ENCODE peak calls at places on chromosome 11, in ten cellular contexts. J is ovary; B is endothelial cell of umbilical vein; G is brain microvascular endothelial cell; H is lower lobe of right lung; F is iPS DF 6.9; Y is ascending aorta; X is fibroblast of lung; E is naive thymus-derived CD4-positive, alpha-beta T cell; M is sigmoid colon. S is an unnamed sample.

GRCh38 chr11:100592619-100593309 is 94.3 kb upstream of the ARHGAP42 start:
- DNase-seq in M (no peak), G (no peak), B (no peak), Y (no peak), X (peak; percentile 68), H (no peak), E (no peak), F (no peak), J (no peak), S (no peak)

GRCh38 chr11:75778962-75779361 is 10.4 kb downstream of the DGAT2 start:
- DNase-seq in J (no peak), B (no peak), E (no peak), H (peak; percentile 20), Y (no peak), M (no peak), X (no peak), G (no peak), F (no peak), S (no peak)

GRCh38 chr11:22938691-22939090 is 78.4 kb upstream of the CCDC179 start:
- DNase-seq in X (no peak), B (no peak), M (no peak), H (no peak), F (no peak), G (no peak), J (no peak), Y (no peak), E (no peak), S (no peak)

GRCh38 chr11:130114726-130115125 is 44.9 kb upstream of the ST14 start:
- DNase-seq in E (no peak), M (no peak), J (no peak), B (no peak), F (no peak), X (no peak), H (no peak), Y (no peak), G (no peak), S (no peak)

GRCh38 chr11:14409891-14410290 is 50.9 kb upstream of the RRAS2 start:
- DNase-seq in M (no peak), J (no peak), G (no peak), B (no peak), Y (no peak), E (no peak), X (no peak), H (no peak), F (no peak), S (no peak)

GRCh38 chr11:69051381-69052342 is 2.9 kb downstream of the TPCN2 start:
- DNase-seq in G (no peak), M (peak; percentile 75), J (no peak), X (no peak), F (no peak), E (no peak), H (no peak), Y (no peak), B (no peak), S (no peak)

GRCh38 chr11:106415510-106415909 is 338.0 kb downstream of the AASDHPPT start:
- DNase-seq in E (no peak), B (no peak), G (no peak), Y (no peak), H (no peak), J (no peak), M (no peak), F (no peak), X (no peak), S (no peak)

GRCh38 chr11:132099692-132100091 is 729.3 kb downstream of the NTM start:
- DNase-seq in X (no peak), F (no peak), B (no peak), Y (no peak), H (peak; percentile 55), G (no peak), J (no peak), M (no peak), E (no peak), S (no peak)

GRCh38 chr11:75815345-75815983 is 454 bp downstream of the UVRAG start:
- DNase-seq in Y (no peak), H (peak; percentile 76), B (peak; percentile 52), F (no peak), G (peak; percentile 25), M (peak; percentile 83), J (peak; percentile 56), E (peak; percentile 56), X (peak; percentile 24), S (no peak)

GRCh38 chr11:101862410-101863233 is 52.2 kb upstream of the CEP126 start:
- DNase-seq in M (no peak), X (peak; percentile 81), E (no peak), J (peak; percentile 36), H (no peak), Y (no peak), B (peak; percentile 71), F (no peak), G (peak; percentile 84), S (no peak)

GRCh38 chr11:37905707-37906417 is 1307.8 kb upstream of the RAG2 start:
- DNase-seq in X (no peak), H (no peak), F (no peak), B (no peak), Y (no peak), G (no peak), M (no peak), E (no peak), J (no peak), S (no peak)

DNA sequence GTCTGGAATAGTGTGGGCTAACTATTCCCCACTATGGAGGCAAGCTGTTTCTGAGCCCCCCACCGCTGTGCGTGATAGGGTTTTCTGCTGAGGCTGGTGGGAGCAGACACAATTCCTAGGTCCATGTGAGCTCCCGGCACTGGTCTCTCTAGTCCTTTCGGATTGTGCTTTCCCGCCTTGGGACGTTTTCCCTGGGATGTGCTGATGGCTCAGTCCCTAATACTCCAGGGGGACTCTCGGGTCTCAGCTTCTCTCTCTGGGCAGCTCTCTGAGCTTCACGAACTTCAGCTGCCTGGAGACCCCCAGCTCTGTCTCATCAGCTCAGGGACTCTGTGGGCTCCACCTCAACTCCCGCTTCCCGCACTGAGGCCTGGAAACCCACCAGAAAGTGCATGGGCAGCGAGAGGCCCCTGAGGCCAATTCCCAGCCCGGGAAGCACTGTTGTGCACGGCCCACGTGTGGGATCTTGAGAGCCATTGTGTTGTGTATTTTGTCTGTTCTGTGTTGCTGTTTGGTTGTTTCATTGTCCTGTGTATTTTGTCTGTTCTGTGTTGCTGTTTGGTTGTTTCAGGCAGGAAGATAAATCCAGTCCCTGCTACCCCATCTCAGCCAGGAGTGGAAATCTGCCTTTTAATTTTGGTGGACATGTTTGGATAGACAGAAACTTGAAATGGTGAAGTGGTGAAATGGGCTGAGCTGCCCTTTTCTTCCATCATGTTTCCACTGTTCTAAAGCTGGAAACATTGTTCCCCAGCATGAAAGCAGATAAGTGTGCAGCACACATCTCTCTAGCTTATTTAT is 12.7 kb upstream of the TNNT3 start:
- DNase-seq in Y (no peak), E (no peak), G (no peak), J (no peak), M (no peak), H (no peak), X (no peak), F (no peak), B (no peak), S (no peak)
- H3K27ac ChIP-seq in Y (peak overlapping the region; percentile 6), E (no peak overlapping the region), G (no peak overlapping the region), J (peak overlapping the region; percentile 49), M (peak overlapping the region; percentile 66), H (no peak overlapping the region), X (no peak overlapping the region), F (no peak overlapping the region), B (peak overlapping the region; percentile 74), S (no peak overlapping the region)

DNA sequence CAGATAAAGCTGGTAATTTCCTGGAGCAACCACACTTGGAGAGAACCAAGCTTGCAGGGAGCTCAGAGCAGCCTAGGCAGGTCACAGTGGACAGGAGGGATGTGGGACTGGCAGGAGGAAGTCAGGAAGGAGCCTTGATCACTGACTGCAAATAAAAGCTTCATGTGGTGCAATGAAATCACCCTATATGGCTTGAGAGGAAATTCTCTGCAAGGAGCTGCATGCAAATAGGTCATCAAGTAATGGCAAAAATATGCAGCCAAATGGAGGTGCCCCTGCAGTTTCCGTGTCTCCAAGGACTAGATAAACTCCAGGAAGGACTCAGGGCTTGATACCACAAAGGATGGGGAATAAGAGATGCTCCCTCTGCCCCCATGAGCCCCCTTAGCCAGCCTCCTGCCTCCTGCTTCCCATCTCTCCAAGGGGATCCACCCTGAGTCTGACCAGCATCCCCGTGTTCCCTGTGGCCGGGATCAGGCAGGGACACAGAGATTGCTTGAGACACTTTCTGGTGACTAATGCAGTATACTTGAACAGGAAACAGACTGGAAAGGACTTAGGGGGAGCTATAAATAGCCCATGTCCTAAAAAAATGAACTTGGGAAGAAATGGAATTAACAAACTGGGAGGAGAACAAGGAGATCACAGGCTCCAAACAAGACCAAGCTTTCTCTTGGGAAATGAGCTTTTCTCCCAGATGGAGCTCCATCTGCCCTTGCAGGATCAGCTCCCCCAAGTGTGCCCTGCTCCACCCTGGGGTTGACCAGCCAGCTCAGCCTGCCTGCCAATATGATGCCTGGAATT is 23.9 kb upstream of the MICAL2 start:
- DNase-seq in E (no peak), F (no peak), G (peak; percentile 95), M (peak; percentile 90), X (peak; percentile 95), H (no peak), B (peak; percentile 87), J (peak; percentile 49), Y (peak; percentile 79), S (peak; percentile 70)
- H3K4me3 ChIP-seq in E (peak overlapping the region; percentile 4), F (no peak overlapping the region), G (peak overlapping the region; percentile 51), M (no peak overlapping the region), X (peak overlapping the region; percentile 47), H (no peak overlapping the region), B (peak overlapping the region; percentile 54), J (no peak overlapping the region), Y (peak overlapping the region; percentile 46), S (no peak overlapping the region)

GRCh38 chr11:88250566-88251080 is 75.4 kb upstream of the RAB38 start:
- DNase-seq in H (no peak), J (no peak), M (no peak), B (no peak), Y (no peak), X (no peak), G (no peak), E (no peak), F (no peak), S (no peak)

GRCh38 chr11:88252208-88252607 is 77.0 kb upstream of the RAB38 start:
- DNase-seq in J (no peak), H (no peak), M (no peak), X (no peak), E (no peak), B (no peak), F (no peak), G (no peak), Y (no peak), S (no peak)

DNA sequence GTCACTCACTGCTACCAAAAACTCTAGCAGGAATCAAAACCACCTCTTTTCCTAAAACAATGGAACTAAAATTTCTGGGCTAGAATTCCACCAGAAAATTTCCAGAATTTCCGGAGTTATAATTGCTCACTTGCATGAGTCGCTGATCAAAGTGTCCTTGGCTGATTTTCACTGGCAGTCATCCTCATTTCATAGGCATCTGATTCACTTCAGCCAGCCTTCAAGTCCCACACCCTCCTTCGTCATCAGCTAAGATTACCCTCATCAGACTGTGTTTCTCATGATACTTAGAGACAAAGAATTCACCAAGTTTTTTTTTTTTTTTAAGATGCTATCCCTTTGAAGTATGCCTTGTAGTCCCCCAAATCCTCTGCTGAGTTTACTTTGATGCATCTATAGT is 71.4 kb upstream of the RAB38 start:
- DNase-seq in E (no peak), X (peak; percentile 61), M (no peak), H (no peak), Y (no peak), J (no peak), F (no peak), G (peak; percentile 57), B (no peak), S (no peak)
- H3K27ac ChIP-seq in E (no peak overlapping the region), X (no peak overlapping the region), M (no peak overlapping the region), H (no peak overlapping the region), Y (no peak overlapping the region), J (no peak overlapping the region), F (no peak overlapping the region), G (no peak overlapping the region), B (no peak overlapping the region), S (no peak overlapping the region)

GRCh38 chr11:65428578-65429068 is 6.0 kb downstream of the NEAT1 start:
- DNase-seq in X (no peak), G (no peak), E (no peak), M (peak; percentile 75), B (no peak), J (peak; percentile 54), Y (no peak), H (no peak), F (no peak), S (peak; percentile 71)
- H3K4me3 ChIP-seq in X (peak overlapping the region; percentile 90), G (peak overlapping the region; percentile 96), E (peak overlapping the region; percentile 74), M (peak overlapping the region; percentile 74), B (peak overlapping the region; percentile 95), J (peak overlapping the region; percentile 86), Y (peak overlapping the region; percentile 56), H (peak overlapping the region; percentile 91), F (no peak overlapping the region), S (peak overlapping the region; percentile 98)

S was measured in upper lobe of right lung.